ENCODE peak calls at places on chromosomes 12 and 14, in seven cellular contexts. One of them, this sample, is unnamed.

GRCh38 chr12:121004253-121004815 is 12.0 kb downstream of the C12orf43 start:
- DNase-seq in aorta: no peak
- DNase-seq in hepatocyte: no peak
- DNase-seq in stomach: peak; percentile 66
- DNase-seq in cardiac muscle cell: no peak
- DNase-seq in uterus: no peak
- DNase-seq in left ventricle myocardium inferior: no peak
- DNase-seq in this sample: no peak

GRCh38 chr12:4962539-4963486 is 53.1 kb downstream of the KCNA1 start:
- DNase-seq in left ventricle myocardium inferior: no peak
- DNase-seq in aorta: no peak
- DNase-seq in uterus: no peak
- DNase-seq in stomach: no peak
- DNase-seq in hepatocyte: peak; percentile 70
- DNase-seq in cardiac muscle cell: peak; percentile 27
- DNase-seq in this sample: no peak

GRCh38 chr12:74021937-74022336 is 515.7 kb upstream of the ATXN7L3B start:
- DNase-seq in left ventricle myocardium inferior: peak; percentile 35
- DNase-seq in hepatocyte: peak; percentile 80
- DNase-seq in cardiac muscle cell: peak; percentile 76
- DNase-seq in uterus: no peak
- DNase-seq in aorta: no peak
- DNase-seq in stomach: peak; percentile 48
- DNase-seq in this sample: peak; percentile 55

GRCh38 chr12:68225576-68226476 is at the start of gene IL26:
- DNase-seq in left ventricle myocardium inferior: no peak
- DNase-seq in cardiac muscle cell: no peak
- DNase-seq in uterus: no peak
- DNase-seq in hepatocyte: no peak
- DNase-seq in stomach: no peak
- DNase-seq in aorta: no peak
- DNase-seq in this sample: no peak

GRCh38 chr14:26281280-26281998 is 316.4 kb downstream of the NOVA1 start:
- DNase-seq in hepatocyte: peak; percentile 37
- DNase-seq in uterus: no peak
- DNase-seq in cardiac muscle cell: peak; percentile 43
- DNase-seq in stomach: no peak
- DNase-seq in left ventricle myocardium inferior: no peak
- DNase-seq in aorta: no peak
- DNase-seq in this sample: no peak

GRCh38 chr14:60111732-60112131 is 20.0 kb downstream of the PCNX4 start:
- DNase-seq in uterus: no peak
- DNase-seq in stomach: no peak
- DNase-seq in hepatocyte: no peak
- DNase-seq in left ventricle myocardium inferior: no peak
- DNase-seq in aorta: no peak
- DNase-seq in cardiac muscle cell: no peak
- DNase-seq in this sample: no peak

GRCh38 chr12:89494411-89495231 is 30.0 kb downstream of the GALNT4 start:
- DNase-seq in uterus: no peak
- DNase-seq in left ventricle myocardium inferior: no peak
- DNase-seq in cardiac muscle cell: no peak
- DNase-seq in aorta: no peak
- DNase-seq in hepatocyte: no peak
- DNase-seq in stomach: no peak
- DNase-seq in this sample: no peak

GRCh38 chr14:73764881-73765280 is 50.7 kb upstream of the PNMA1 start:
- DNase-seq in left ventricle myocardium inferior: peak; percentile 64
- DNase-seq in aorta: peak; percentile 87
- DNase-seq in cardiac muscle cell: no peak
- DNase-seq in hepatocyte: no peak
- DNase-seq in stomach: peak; percentile 83
- DNase-seq in uterus: no peak
- DNase-seq in this sample: peak; percentile 82

GRCh38 chr12:85568395-85569103 is 267.7 kb downstream of the RASSF9 start:
- DNase-seq in cardiac muscle cell: no peak
- DNase-seq in uterus: no peak
- DNase-seq in left ventricle myocardium inferior: no peak
- DNase-seq in aorta: no peak
- DNase-seq in hepatocyte: no peak
- DNase-seq in stomach: no peak
- DNase-seq in this sample: no peak

GRCh38 chr12:98678236-98678945 is 33.3 kb downstream of the APAF1 start:
- DNase-seq in aorta: no peak
- DNase-seq in uterus: no peak
- DNase-seq in cardiac muscle cell: no peak
- DNase-seq in left ventricle myocardium inferior: no peak
- DNase-seq in hepatocyte: no peak
- DNase-seq in stomach: no peak
- DNase-seq in this sample: no peak

GRCh38 chr14:89851031-89851430 is 103.5 kb downstream of the EFCAB11 start:
- DNase-seq in hepatocyte: no peak
- DNase-seq in aorta: no peak
- DNase-seq in left ventricle myocardium inferior: no peak
- DNase-seq in uterus: no peak
- DNase-seq in stomach: no peak
- DNase-seq in cardiac muscle cell: no peak
- DNase-seq in this sample: no peak

GRCh38 chr12:104790296-104791125 is 167.6 kb downstream of the SLC41A2 start:
- DNase-seq in hepatocyte: peak; percentile 64
- DNase-seq in left ventricle myocardium inferior: peak; percentile 47
- DNase-seq in cardiac muscle cell: peak; percentile 52
- DNase-seq in uterus: peak; percentile 30
- DNase-seq in stomach: peak; percentile 40
- DNase-seq in aorta: peak; percentile 53
- DNase-seq in this sample: peak; percentile 42
- H3K4me3 ChIP-seq in hepatocyte: no peak overlapping the region
- H3K4me3 ChIP-seq in left ventricle myocardium inferior: no peak overlapping the region
- H3K4me3 ChIP-seq in cardiac muscle cell: no peak overlapping the region
- H3K4me3 ChIP-seq in uterus: no peak overlapping the region
- H3K4me3 ChIP-seq in stomach: no peak overlapping the region
- H3K4me3 ChIP-seq in aorta: no peak overlapping the region
- H3K4me3 ChIP-seq in this sample: no peak overlapping the region

DNA sequence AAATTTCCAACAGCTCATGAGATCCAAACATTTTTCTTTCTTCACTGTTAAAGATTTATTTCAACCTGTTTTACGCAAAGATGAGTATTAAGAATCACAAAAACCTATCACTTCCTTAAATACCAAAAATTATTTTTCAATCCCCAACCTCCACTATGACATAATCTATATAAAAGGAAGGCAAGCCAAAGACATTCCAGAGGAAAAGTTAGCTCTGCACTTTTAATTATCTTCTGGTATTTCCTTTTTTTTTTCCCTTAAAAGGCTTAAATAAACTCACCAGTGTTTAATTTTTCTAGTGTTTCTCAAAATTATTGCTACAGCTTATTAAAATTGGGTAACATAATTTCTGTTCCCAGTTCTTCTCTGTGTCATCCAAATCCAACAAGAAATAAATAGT is 75.9 kb downstream of the BMP4 start:
- DNase-seq in aorta: no peak
- DNase-seq in left ventricle myocardium inferior: no peak
- DNase-seq in cardiac muscle cell: no peak
- DNase-seq in stomach: no peak
- DNase-seq in hepatocyte: no peak
- DNase-seq in uterus: no peak
- DNase-seq in this sample: no peak
- H3K27ac ChIP-seq in aorta: no peak overlapping the region
- H3K27ac ChIP-seq in left ventricle myocardium inferior: peak overlapping the region; percentile 81
- H3K27ac ChIP-seq in cardiac muscle cell: no peak overlapping the region
- H3K27ac ChIP-seq in stomach: no peak overlapping the region
- H3K27ac ChIP-seq in hepatocyte: peak overlapping the region; percentile 72
- H3K27ac ChIP-seq in uterus: no peak overlapping the region
- H3K27ac ChIP-seq in this sample: no peak overlapping the region

GRCh38 chr12:46110928-46111699 is 120.7 kb upstream of the SCAF11 start:
- DNase-seq in aorta: no peak
- DNase-seq in hepatocyte: no peak
- DNase-seq in stomach: no peak
- DNase-seq in cardiac muscle cell: no peak
- DNase-seq in uterus: no peak
- DNase-seq in left ventricle myocardium inferior: no peak
- DNase-seq in this sample: no peak

GRCh38 chr12:46107591-46107990 is 117.2 kb upstream of the SCAF11 start:
- DNase-seq in stomach: no peak
- DNase-seq in hepatocyte: no peak
- DNase-seq in uterus: no peak
- DNase-seq in left ventricle myocardium inferior: no peak
- DNase-seq in aorta: no peak
- DNase-seq in cardiac muscle cell: no peak
- DNase-seq in this sample: no peak

GRCh38 chr12:46109343-46110219 is 119.2 kb upstream of the SCAF11 start:
- DNase-seq in hepatocyte: no peak
- DNase-seq in cardiac muscle cell: no peak
- DNase-seq in stomach: no peak
- DNase-seq in aorta: no peak
- DNase-seq in left ventricle myocardium inferior: no peak
- DNase-seq in uterus: no peak
- DNase-seq in this sample: no peak

GRCh38 chr12:46110220-46110700 is 119.9 kb upstream of the SCAF11 start:
- DNase-seq in aorta: no peak
- DNase-seq in uterus: no peak
- DNase-seq in hepatocyte: no peak
- DNase-seq in left ventricle myocardium inferior: peak; percentile 39
- DNase-seq in stomach: peak; percentile 33
- DNase-seq in cardiac muscle cell: no peak
- DNase-seq in this sample: no peak

GRCh38 chr12:46108721-46109120 is 118.3 kb upstream of the SCAF11 start:
- DNase-seq in aorta: no peak
- DNase-seq in left ventricle myocardium inferior: no peak
- DNase-seq in cardiac muscle cell: no peak
- DNase-seq in hepatocyte: no peak
- DNase-seq in uterus: no peak
- DNase-seq in stomach: no peak
- DNase-seq in this sample: no peak
- H3K4me1 ChIP-seq in aorta: no peaks in the 10 kb centered on the region
- H3K4me1 ChIP-seq in left ventricle myocardium inferior: peaks cover 12% of the 10 kb centered on the region
- H3K4me1 ChIP-seq in cardiac muscle cell: no peaks in the 10 kb centered on the region
- H3K4me1 ChIP-seq in hepatocyte: peaks cover 8% of the 10 kb centered on the region
- H3K4me1 ChIP-seq in uterus: no peaks in the 10 kb centered on the region
- H3K4me1 ChIP-seq in stomach: no peaks in the 10 kb centered on the region
- H3K4me1 ChIP-seq in this sample: no peaks in the 10 kb centered on the region

DNA sequence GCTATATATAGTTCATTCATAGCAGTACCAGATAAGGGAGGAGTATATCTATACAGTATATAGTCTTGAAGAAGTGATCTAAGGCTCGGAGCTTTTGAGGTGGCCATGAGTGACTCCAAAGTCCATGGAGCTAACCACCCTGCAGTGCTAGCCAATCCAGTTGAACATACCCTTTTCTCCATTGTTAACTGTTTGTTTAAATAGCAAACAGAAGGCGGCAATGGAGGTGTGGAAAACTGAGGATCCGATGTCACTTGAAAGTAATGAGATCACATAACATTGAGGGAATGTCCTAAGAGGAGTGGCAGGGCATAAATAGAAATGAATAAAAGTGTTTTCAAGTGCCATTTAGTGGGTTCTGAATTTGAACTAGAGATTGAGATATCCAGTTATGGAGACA is 12.4 kb upstream of the SNAPC1 start:
- DNase-seq in aorta: no peak
- DNase-seq in left ventricle myocardium inferior: no peak
- DNase-seq in cardiac muscle cell: peak; percentile 60
- DNase-seq in uterus: no peak
- DNase-seq in hepatocyte: peak; percentile 34
- DNase-seq in stomach: no peak
- DNase-seq in this sample: no peak
- H3K4me3 ChIP-seq in aorta: no peak overlapping the region
- H3K4me3 ChIP-seq in left ventricle myocardium inferior: peak overlapping the region; percentile 70
- H3K4me3 ChIP-seq in cardiac muscle cell: peak overlapping the region; percentile 50
- H3K4me3 ChIP-seq in uterus: no peak overlapping the region
- H3K4me3 ChIP-seq in hepatocyte: no peak overlapping the region
- H3K4me3 ChIP-seq in stomach: no peak overlapping the region
- H3K4me3 ChIP-seq in this sample: peak overlapping the region; percentile 86

GRCh38 chr12:50751921-50752721 is 11.8 kb upstream of the ATF1 start:
- DNase-seq in stomach: no peak
- DNase-seq in left ventricle myocardium inferior: no peak
- DNase-seq in hepatocyte: no peak
- DNase-seq in uterus: no peak
- DNase-seq in aorta: no peak
- DNase-seq in cardiac muscle cell: peak; percentile 23
- DNase-seq in this sample: no peak
- H3K27ac ChIP-seq in stomach: no peak overlapping the region
- H3K27ac ChIP-seq in left ventricle myocardium inferior: peak overlapping the region; percentile 82
- H3K27ac ChIP-seq in hepatocyte: no peak overlapping the region
- H3K27ac ChIP-seq in uterus: peak overlapping the region; percentile 35
- H3K27ac ChIP-seq in aorta: no peak overlapping the region
- H3K27ac ChIP-seq in cardiac muscle cell: peak overlapping the region; percentile 90
- H3K27ac ChIP-seq in this sample: peak overlapping the region; percentile 71

GRCh38 chr14:77018785-77019184 is 9.7 kb downstream of the IRF2BPL start:
- DNase-seq in hepatocyte: no peak
- DNase-seq in stomach: no peak
- DNase-seq in uterus: no peak
- DNase-seq in cardiac muscle cell: no peak
- DNase-seq in left ventricle myocardium inferior: no peak
- DNase-seq in aorta: no peak
- DNase-seq in this sample: no peak

GRCh38 chr14:77012193-77012592 is 16.3 kb downstream of the IRF2BPL start:
- DNase-seq in uterus: no peak
- DNase-seq in aorta: peak; percentile 36
- DNase-seq in hepatocyte: no peak
- DNase-seq in cardiac muscle cell: no peak
- DNase-seq in stomach: no peak
- DNase-seq in left ventricle myocardium inferior: no peak
- DNase-seq in this sample: peak; percentile 70

GRCh38 chr14:77014004-77014604 is 14.4 kb downstream of the IRF2BPL start:
- DNase-seq in aorta: peak; percentile 70
- DNase-seq in hepatocyte: peak; percentile 75
- DNase-seq in left ventricle myocardium inferior: peak; percentile 75
- DNase-seq in uterus: peak; percentile 67
- DNase-seq in cardiac muscle cell: peak; percentile 87
- DNase-seq in stomach: peak; percentile 77
- DNase-seq in this sample: peak; percentile 61

GRCh38 chr14:77011226-77011762 is 17.2 kb downstream of the IRF2BPL start:
- DNase-seq in hepatocyte: peak; percentile 37
- DNase-seq in cardiac muscle cell: no peak
- DNase-seq in left ventricle myocardium inferior: no peak
- DNase-seq in stomach: peak; percentile 52
- DNase-seq in uterus: no peak
- DNase-seq in aorta: no peak
- DNase-seq in this sample: no peak

DNA sequence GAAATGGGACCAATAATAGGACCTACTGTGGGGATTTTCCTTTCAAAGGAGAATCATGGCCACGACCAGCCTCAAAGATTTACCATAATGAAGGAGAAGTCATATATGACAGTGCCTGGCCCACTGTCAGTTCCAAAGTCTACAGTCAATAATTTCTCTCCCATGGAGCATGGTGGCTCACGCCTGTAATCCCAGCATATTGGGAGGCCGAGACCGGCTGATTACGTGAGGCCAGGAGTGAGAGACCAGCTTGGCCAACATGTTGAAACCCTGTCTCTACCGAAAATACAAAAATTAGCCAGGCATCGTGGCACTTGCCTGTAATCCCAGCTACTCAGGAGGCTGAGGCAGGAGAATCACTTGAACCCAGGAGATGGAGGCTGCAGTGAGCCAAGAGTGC is 13.8 kb downstream of the IRF2BPL start:
- DNase-seq in stomach: no peak
- DNase-seq in hepatocyte: no peak
- DNase-seq in aorta: no peak
- DNase-seq in uterus: no peak
- DNase-seq in left ventricle myocardium inferior: no peak
- DNase-seq in cardiac muscle cell: no peak
- DNase-seq in this sample: no peak
- H3K4me1 ChIP-seq in stomach: peaks cover 20% of the 10 kb centered on the region
- H3K4me1 ChIP-seq in hepatocyte: peaks cover 22% of the 10 kb centered on the region
- H3K4me1 ChIP-seq in aorta: no peaks in the 10 kb centered on the region
- H3K4me1 ChIP-seq in uterus: no peaks in the 10 kb centered on the region
- H3K4me1 ChIP-seq in left ventricle myocardium inferior: peaks cover 20% of the 10 kb centered on the region
- H3K4me1 ChIP-seq in cardiac muscle cell: peaks cover 10% of the 10 kb centered on the region
- H3K4me1 ChIP-seq in this sample: peaks cover 10% of the 10 kb centered on the region

This sample was measured in right cardiac atrium.